ENCODE peak calls at places on chromosomes 13 and 19, in six cellular contexts. O, A, L, W, S and G are unnamed samples.

GRCh38 chr19:31297991-31298390 is 51.2 kb downstream of the TSHZ3 start:
- DNase-seq in O (no peak), A (no peak), L (no peak), W (no peak), S (no peak), G (no peak)

GRCh38 chr19:17931532-17932191 is 1.2 kb upstream of the CCDC124 start:
- DNase-seq in O (no peak), A (no peak), L (no peak), W (no peak), S (no peak), G (no peak)

GRCh38 chr19:17054746-17055145 is 20.5 kb downstream of the HAUS8 start:
- DNase-seq in O (no peak), A (no peak), L (no peak), W (no peak), S (no peak), G (no peak)

GRCh38 chr19:18437481-18438330 is at the start of gene ISYNA1:
- DNase-seq in O (no peak), A (no peak), L (no peak), W (no peak), S (peak; percentile 64), G (no peak)

GRCh38 chr19:35086455-35086854 is 29.2 kb upstream of the FXYD3 start:
- DNase-seq in O (no peak), A (no peak), L (no peak), W (no peak), S (no peak), G (no peak)

GRCh38 chr19:31126236-31126635 is 223.0 kb downstream of the TSHZ3 start:
- DNase-seq in O (no peak), A (no peak), L (no peak), W (no peak), S (no peak), G (no peak)

GRCh38 chr13:40384976-40385857 is 281.2 kb downstream of the FOXO1 start:
- DNase-seq in O (no peak), A (no peak), L (no peak), W (no peak), S (no peak), G (no peak)

GRCh38 chr13:43959291-43959690 is 79.6 kb downstream of the LACC1 start:
- DNase-seq in O (no peak), A (no peak), L (no peak), W (no peak), S (no peak), G (no peak)

GRCh38 chr19:39550197-39550596 is 10.2 kb upstream of the EID2 start:
- DNase-seq in O (no peak), A (no peak), L (no peak), W (no peak), S (no peak), G (no peak)

GRCh38 chr13:110799246-110800236 is 86.0 kb downstream of the ING1 start:
- DNase-seq in O (no peak), A (no peak), L (no peak), W (no peak), S (peak; percentile 97), G (no peak)

GRCh38 chr13:45231722-45232121 is 30.9 kb upstream of the KCTD4 start:
- DNase-seq in O (no peak), A (no peak), L (no peak), W (no peak), S (peak; percentile 64), G (no peak)

GRCh38 chr19:1472227-1473055 is 6.6 kb downstream of the C19orf25 start:
- DNase-seq in O (no peak), A (no peak), L (no peak), W (no peak), S (no peak), G (no peak)

GRCh38 chr13:30021611-30022010 is 171.2 kb upstream of the UBL3 start:
- DNase-seq in O (no peak), A (no peak), L (no peak), W (no peak), S (no peak), G (no peak)

GRCh38 chr19:8483165-8483564 is 19.3 kb downstream of the PRAM1 start:
- DNase-seq in O (no peak), A (no peak), L (no peak), W (no peak), S (no peak), G (no peak)

GRCh38 chr19:15128162-15128770 is 21.1 kb downstream of the SYDE1 start:
- DNase-seq in O (no peak), A (no peak), L (no peak), W (no peak), S (no peak), G (no peak)